ENCODE peak calls at places on chromosomes 2 and 18, in four cellular contexts. L is K562, T is HepG2, V is GM12878. R is an unnamed sample.

GRCh38 chr2:9640403-9641104 is 9.8 kb upstream of the YWHAQ start:
- DNase-seq in L (no peak), T (no peak), V (no peak), R (no peak)

GRCh38 chr2:65146067-65146466 is 16.2 kb upstream of the RAB1A start:
- DNase-seq in L (no peak), T (no peak), V (no peak), R (no peak)

GRCh38 chr18:13909541-13909940 is 5.8 kb downstream of the MC2R start:
- DNase-seq in L (no peak), T (no peak), V (no peak), R (no peak)

GRCh38 chr2:2827691-2828315 is 496.7 kb upstream of the MYT1L start:
- DNase-seq in L (no peak), T (no peak), V (no peak), R (no peak)

GRCh38 chr2:240733803-240734495 is 42.3 kb downstream of the AQP12A start:
- DNase-seq in L (no peak), T (no peak), V (no peak), R (no peak)

GRCh38 chr2:29254-29653 is 17.1 kb downstream of the FAM110C start:
- DNase-seq in L (no peak), T (no peak), V (no peak), R (no peak)

GRCh38 chr18:52620926-52621439 is 281.0 kb downstream of the DCC start:
- DNase-seq in L (no peak), T (no peak), V (no peak), R (no peak)

GRCh38 chr18:3541549-3542386 is 91.8 kb downstream of the TGIF1 start:
- DNase-seq in L (no peak), T (no peak), V (peak; percentile 27), R (no peak)

GRCh38 chr18:60193780-60194179 is 178.8 kb downstream of the MC4R start:
- DNase-seq in L (no peak), T (no peak), V (no peak), R (peak; percentile 28)

GRCh38 chr2:112891333-112891950 is 19.5 kb upstream of the IL37 start:
- DNase-seq in L (no peak), T (no peak), V (no peak), R (no peak)

GRCh38 chr2:109410021-109410815 is 203.5 kb downstream of the SEPTIN10 start:
- DNase-seq in L (no peak), T (no peak), V (no peak), R (no peak)

GRCh38 chr2:8456149-8457091 is 225.4 kb upstream of the ID2 start:
- DNase-seq in L (no peak), T (no peak), V (no peak), R (no peak)

GRCh38 chr2:381919-382833 is 94.3 kb upstream of the ALKAL2 start:
- DNase-seq in L (no peak), T (no peak), V (no peak), R (no peak)

GRCh38 chr2:25310965-25311865 is 30.5 kb downstream of the DNMT3A start:
- DNase-seq in L (no peak), T (peak; percentile 32), V (no peak), R (peak; percentile 91)

GRCh38 chr2:66364495-66364992 is 70.4 kb upstream of the MEIS1 start:
- DNase-seq in L (no peak), T (no peak), V (no peak), R (no peak)

GRCh38 chr2:238524584-238524983 is 97.9 kb downstream of the ASB1 start:
- DNase-seq in L (no peak), T (no peak), V (no peak), R (no peak)

GRCh38 chr18:70991577-70991976 is 702.7 kb downstream of the SOCS6 start:
- DNase-seq in L (no peak), T (no peak), V (no peak), R (no peak)

GRCh38 chr2:214706986-214707385 is 102.5 kb downstream of the BARD1 start:
- DNase-seq in L (peak; percentile 2), T (no peak), V (no peak), R (peak; percentile 7)

GRCh38 chr2:121804340-121804739 is 48.9 kb downstream of the TSN start:
- DNase-seq in L (peak; percentile 30), T (no peak), V (peak; percentile 45), R (peak; percentile 85)

GRCh38 chr18:13222371-13223281 is 4.1 kb downstream of the LDLRAD4 start:
- DNase-seq in L (no peak), T (peak; percentile 42), V (no peak), R (peak; percentile 77)

GRCh38 chr2:96097951-96098823 is 18.2 kb downstream of the ADRA2B start:
- DNase-seq in L (no peak), T (no peak), V (no peak), R (peak; percentile 9)

GRCh38 chr2:240384711-240385450 is 50.6 kb upstream of the GPC1 start:
- DNase-seq in L (no peak), T (no peak), V (no peak), R (no peak)

GRCh38 chr2:112658820-112659667 is 13.3 kb downstream of the SLC20A1 start:
- DNase-seq in L (no peak), T (no peak), V (no peak), R (no peak)

GRCh38 chr2:96195410-96196071 is 13.1 kb downstream of the STARD7 start:
- DNase-seq in L (peak; percentile 14), T (peak; percentile 35), V (no peak), R (no peak)

GRCh38 chr18:26867471-26867870 is 2.0 kb upstream of the AQP4 start:
- DNase-seq in L (no peak), T (no peak), V (no peak), R (no peak)

GRCh38 chr2:109448946-109449788 is 164.6 kb downstream of the SEPTIN10 start:
- DNase-seq in L (no peak), T (no peak), V (no peak), R (peak; percentile 55)

DNA sequence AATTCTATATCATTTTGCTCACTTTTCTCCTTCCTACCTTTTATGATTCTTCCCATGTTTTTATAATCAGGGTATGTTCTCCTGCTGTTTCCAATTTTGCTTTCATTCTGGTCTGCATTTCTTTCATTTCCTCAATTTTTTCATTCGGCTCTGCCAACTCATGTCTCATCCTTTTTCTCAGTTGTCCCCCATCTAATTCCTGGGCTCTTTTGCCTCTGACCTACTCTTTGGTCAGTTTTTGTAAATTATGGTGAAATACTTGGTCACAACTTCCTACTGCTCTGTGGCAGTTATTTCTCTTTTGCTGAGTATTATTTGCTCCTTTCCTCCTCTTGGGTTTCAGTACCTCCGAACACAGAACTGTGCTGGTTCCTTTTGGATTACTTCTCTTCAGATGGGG is 27.4 kb downstream of the MYO7B start:
- DNase-seq in L (no peak), T (no peak), V (no peak), R (no peak)
- TF ChIP-seq NFIC in L (no peak), T (no peak), V (no peak), R (no peak)

GRCh38 chr2:47089083-47089464 is 66.0 kb downstream of the STPG4 start:
- DNase-seq in L (peak; percentile 76), T (peak; percentile 73), V (no peak), R (peak; percentile 38)

GRCh38 chr2:47093626-47094025 is 61.5 kb downstream of the STPG4 start:
- DNase-seq in L (no peak), T (no peak), V (no peak), R (no peak)

GRCh38 chr2:47088371-47089082 is 66.6 kb downstream of the STPG4 start:
- DNase-seq in L (peak; percentile 76), T (peak; percentile 47), V (no peak), R (peak; percentile 87)

GRCh38 chr2:47092465-47092864 is 62.6 kb downstream of the STPG4 start:
- DNase-seq in L (no peak), T (no peak), V (no peak), R (no peak)

GRCh38 chr2:47091118-47091517 is 64.0 kb downstream of the STPG4 start:
- DNase-seq in L (no peak), T (no peak), V (no peak), R (no peak)
- TF ChIP-seq FOXM1 in L (no peak), T (no peak), V (no peak), R (no peak)

GRCh38 chr2:229879551-229879950 is 42.3 kb downstream of the TRIP12 start:
- DNase-seq in L (no peak), T (no peak), V (no peak), R (no peak)

GRCh38 chr2:229882583-229882982 is 39.2 kb downstream of the TRIP12 start:
- DNase-seq in L (no peak), T (no peak), V (no peak), R (no peak)

GRCh38 chr2:229884775-229885699 is 36.8 kb downstream of the TRIP12 start:
- DNase-seq in L (no peak), T (no peak), V (no peak), R (no peak)

GRCh38 chr2:229875549-229875948 is 46.3 kb downstream of the TRIP12 start:
- DNase-seq in L (no peak), T (no peak), V (no peak), R (no peak)

DNA sequence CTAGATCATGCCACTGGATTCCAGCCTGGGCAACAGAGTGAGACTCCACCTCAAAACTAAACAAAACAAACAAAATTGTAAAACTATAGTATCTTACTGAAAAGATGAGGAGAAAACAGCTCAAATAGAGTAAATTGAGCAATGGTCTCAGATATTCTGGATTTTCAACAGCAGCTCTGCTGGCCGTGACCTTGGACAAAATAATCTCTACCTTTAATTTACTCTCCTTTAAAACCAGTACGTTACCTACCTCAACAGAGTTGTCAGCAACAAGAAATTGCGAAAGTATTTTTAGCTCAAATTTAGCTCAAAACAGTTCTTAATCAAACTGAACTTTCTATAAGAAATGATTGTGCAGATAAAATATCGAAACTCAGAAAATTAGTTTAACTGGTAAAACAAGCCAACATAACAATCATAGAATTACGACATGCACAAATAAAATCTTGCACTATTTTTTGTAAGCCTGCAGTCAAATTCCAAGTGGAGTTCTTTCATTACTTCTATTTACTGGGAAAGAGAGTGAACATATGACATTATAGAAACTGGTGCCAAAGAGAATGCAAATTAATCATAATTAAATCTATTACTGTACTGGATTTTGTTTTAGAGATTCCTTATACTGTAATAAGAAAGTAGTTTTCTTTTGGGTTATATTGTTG is 40.8 kb downstream of the TRIP12 start:
- DNase-seq in L (no peak), T (no peak), V (no peak), R (no peak)
- H3K27me3 ChIP-seq in L (no peaks in the 10 kb centered on the region), T (no peaks in the 10 kb centered on the region), V (no peaks in the 10 kb centered on the region), R (no peaks in the 10 kb centered on the region)

GRCh38 chr2:190646780-190647626 is 1.9 kb upstream of the NAB1 start:
- DNase-seq in L (no peak), T (no peak), V (no peak), R (no peak)

GRCh38 chr2:190649035-190649797 is at the start of gene NAB1:
- DNase-seq in L (peak; percentile 35), T (peak; percentile 15), V (no peak), R (peak; percentile 82)

GRCh38 chr2:190648289-190649034 is 421 bp upstream of the NAB1 start:
- DNase-seq in L (peak; percentile 85), T (peak; percentile 58), V (peak; percentile 17), R (peak; percentile 96)

GRCh38 chr2:190651413-190651812 is 2.5 kb downstream of the NAB1 start:
- DNase-seq in L (no peak), T (no peak), V (no peak), R (no peak)

DNA sequence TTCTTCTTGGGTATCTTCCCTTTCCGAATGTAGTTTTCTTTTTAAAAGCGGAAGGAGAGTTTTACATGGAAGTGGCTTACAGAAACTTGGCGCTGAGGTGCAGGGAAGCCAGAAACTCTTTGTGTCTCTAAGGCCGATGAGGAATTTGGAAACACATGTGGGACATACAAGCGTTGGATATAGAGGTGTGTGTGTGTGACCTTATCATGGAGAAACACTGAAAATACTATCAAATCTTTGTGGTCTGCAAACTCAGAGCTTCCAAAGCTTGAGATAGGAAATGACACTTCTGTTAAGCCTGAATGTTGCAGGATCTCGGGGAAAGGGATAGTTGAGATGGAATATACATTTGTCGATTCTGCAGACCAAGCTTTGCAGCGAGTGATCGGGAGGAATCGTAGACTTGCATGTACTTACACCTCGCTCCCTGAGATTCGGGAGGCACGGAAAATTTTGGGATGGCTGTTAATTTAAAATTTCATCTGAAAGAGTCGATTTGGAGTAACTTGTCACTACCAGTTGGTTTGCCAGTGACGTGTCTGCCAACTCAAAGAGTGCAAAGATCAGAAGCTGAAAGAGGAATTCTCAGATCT is 1.0 kb downstream of the NAB1 start:
- DNase-seq in L (peak; percentile 45), T (peak; percentile 47), V (no peak), R (peak; percentile 39)
- TF ChIP-seq NFIC in L (no peak), T (no peak), V (no peak), R (no peak)